ENCODE peak calls at places on chromosome 4, in four cellular contexts. Z is H1, Y is GM12878, X is HepG2. K is an unnamed sample.

GRCh38 chr4:183229397-183229796 is 90.7 kb downstream of the CLDN22 start:
- DNase-seq in Z (no peak), Y (no peak), X (no peak), K (no peak)

GRCh38 chr4:81021526-81021944 is 9.0 kb upstream of the BMP3 start:
- DNase-seq in Y (no peak), Z (no peak), X (no peak), K (no peak)

GRCh38 chr4:1515763-1516162 is 109.5 kb upstream of the NKX1-1 start:
- DNase-seq in Y (no peak), Z (no peak), X (no peak), K (no peak)

GRCh38 chr4:158202475-158202874 is 7.8 kb upstream of the TMEM144 start:
- DNase-seq in X (no peak), Y (no peak), Z (no peak), K (no peak)

GRCh38 chr4:101049549-101050001 is 297.8 kb downstream of the PPP3CA start:
- DNase-seq in Z (no peak), X (no peak), Y (no peak), K (no peak)

GRCh38 chr4:147731611-147732515 is at the start of gene ARHGAP10:
- DNase-seq in Z (no peak), Y (no peak), X (no peak), K (no peak)

GRCh38 chr4:100736651-100737450 is 219.0 kb upstream of the EMCN start:
- DNase-seq in Y (no peak), X (no peak), Z (no peak), K (no peak)

GRCh38 chr4:41887821-41888699 is 47.2 kb upstream of the TMEM33 start:
- DNase-seq in X (peak), Y (no peak), Z (no peak), K (no peak)

GRCh38 chr4:53734584-53735363 is 143.5 kb upstream of the LNX1 start:
- DNase-seq in Y (no peak), X (no peak), Z (no peak), K (no peak)

GRCh38 chr4:11783588-11783987 is 354.9 kb upstream of the HS3ST1 start:
- DNase-seq in X (no peak), Y (no peak), Z (no peak), K (no peak)

GRCh38 chr4:118410143-118410542 is 57.3 kb upstream of the PRSS12 start:
- DNase-seq in Z (no peak), Y (no peak), X (no peak), K (no peak)

GRCh38 chr4:26127851-26128337 is 192.9 kb upstream of the RBPJ start:
- DNase-seq in X (no peak), Z (no peak), Y (no peak), K (no peak)

GRCh38 chr4:185257086-185257485 is 47.7 kb downstream of the SNX25 start:
- DNase-seq in Z (no peak), Y (no peak), X (no peak), K (no peak)

GRCh38 chr4:111562811-111563210 is 582.4 kb upstream of the FAM241A start:
- DNase-seq in X (no peak), Z (no peak), Y (no peak), K (no peak)

GRCh38 chr4:95017690-95018089 is 259.9 kb downstream of the BMPR1B start:
- DNase-seq in Z (no peak), Y (no peak), X (no peak), K (no peak)

GRCh38 chr4:168524006-168524405 is 27.2 kb downstream of the PALLD start:
- DNase-seq in Y (no peak), Z (no peak), X (no peak), K (no peak)

GRCh38 chr4:1883583-1883982 is 12.4 kb downstream of the NSD2 start:
- DNase-seq in Y (no peak), Z (no peak), X (no peak), K (no peak)

GRCh38 chr4:140654516-140654855 is 85.7 kb upstream of the UCP1 start:
- DNase-seq in X (peak), Y (no peak), Z (no peak), K (no peak)

GRCh38 chr4:177351611-177352010 is 41.9 kb downstream of the NEIL3 start:
- DNase-seq in Z (no peak), X (no peak), Y (no peak), K (no peak)

GRCh38 chr4:33649015-33649414 is 2595.3 kb downstream of the ARAP2 start:
- DNase-seq in X (no peak), Y (no peak), Z (no peak), K (peak)

GRCh38 chr4:182192511-182193181 is 50.6 kb upstream of the TENM3 start:
- DNase-seq in X (no peak), Y (no peak), Z (no peak), K (no peak)

GRCh38 chr4:182142146-182143085 is 100.8 kb upstream of the TENM3 start:
- DNase-seq in Y (no peak), X (no peak), Z (no peak), K (no peak)

GRCh38 chr4:89737888-89738287 is 99.1 kb downstream of the SNCA start:
- DNase-seq in Z (no peak), X (no peak), Y (no peak), K (no peak)

GRCh38 chr4:119939066-119939995 is 127.3 kb downstream of the MAD2L1 start:
- DNase-seq in Y (no peak), Z (no peak), X (no peak), K (no peak)

GRCh38 chr4:55398461-55398860 is 2.7 kb downstream of the TMEM165 start:
- DNase-seq in Z (no peak), Y (no peak), X (no peak), K (no peak)

GRCh38 chr4:140180577-140180976 is 26.6 kb upstream of the MAML3 start:
- DNase-seq in X (no peak), Z (no peak), Y (no peak), K (no peak)

GRCh38 chr4:186813377-186814068 is 89.9 kb upstream of the FAT1 start:
- DNase-seq in Z (no peak), X (no peak), Y (no peak), K (no peak)

GRCh38 chr4:150244600-150244999 is 166.4 kb downstream of the DCLK2 start:
- DNase-seq in X (no peak), Z (no peak), Y (no peak), K (no peak)

GRCh38 chr4:147246096-147246495 is 234.8 kb upstream of the EDNRA start:
- DNase-seq in Y (no peak), X (no peak), Z (no peak), K (no peak)

GRCh38 chr4:171235516-171235915 is 577.7 kb upstream of the GALNTL6 start:
- DNase-seq in X (no peak), Y (no peak), Z (no peak), K (no peak)

GRCh38 chr4:75494563-75494962 is 19.6 kb downstream of the RCHY1 start:
- DNase-seq in Z (no peak), X (no peak), Y (no peak), K (no peak)

GRCh38 chr4:38499101-38499500 is 164.9 kb upstream of the KLF3 start:
- DNase-seq in Y (no peak), Z (no peak), X (no peak), K (no peak)

GRCh38 chr4:141432000-141432712 is 204.2 kb upstream of the IL15 start:
- DNase-seq in Z (no peak), Y (no peak), X (no peak), K (no peak)

GRCh38 chr4:147924604-147925412 is 192.9 kb downstream of the ARHGAP10 start:
- DNase-seq in Y (no peak), X (peak), Z (peak), K (no peak)

GRCh38 chr4:1274871-1275270 is 14.8 kb upstream of the MAEA start:
- DNase-seq in X (no peak), Z (no peak), Y (no peak), K (no peak)

GRCh38 chr4:109022941-109023340 is 260.1 kb upstream of the ETNPPL start:
- DNase-seq in Y (no peak), Z (no peak), X (no peak), K (no peak)

GRCh38 chr4:109029987-109030386 is 267.1 kb upstream of the ETNPPL start:
- DNase-seq in X (no peak), Z (no peak), Y (no peak), K (no peak)

GRCh38 chr4:109025471-109026076 is 262.7 kb upstream of the ETNPPL start:
- DNase-seq in X (no peak), Z (no peak), Y (no peak), K (no peak)

GRCh38 chr4:109027016-109027500 is 264.2 kb upstream of the ETNPPL start:
- DNase-seq in Z (no peak), Y (no peak), X (no peak), K (no peak)

GRCh38 chr4:109026588-109026987 is 263.7 kb upstream of the ETNPPL start:
- DNase-seq in Y (no peak), X (no peak), Z (no peak), K (no peak)
- TF ChIP-seq SUZ12 in Y (no peak), X (no peak), Z (no peak), K (no peak)

DNA sequence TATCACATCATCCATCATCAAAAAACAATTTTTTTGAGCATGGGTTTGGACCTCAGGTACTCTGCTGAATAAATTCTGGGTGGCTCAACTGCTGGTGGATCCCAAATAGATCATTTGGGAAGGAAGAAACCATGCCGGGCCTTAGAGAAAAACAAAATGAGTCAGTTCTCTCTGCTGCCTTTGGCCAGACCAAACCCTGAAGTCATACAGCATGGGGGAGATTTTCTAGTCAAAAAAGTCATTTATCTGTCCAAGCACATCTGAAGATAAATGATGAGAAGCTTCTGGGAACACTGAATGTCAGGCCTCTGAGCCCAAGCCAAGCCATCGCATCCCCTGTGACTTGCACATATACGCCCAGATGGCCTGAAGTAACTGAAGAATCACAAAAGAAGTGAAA is 261.4 kb downstream of the DHX15 start:
- DNase-seq in Y (no peak), X (no peak), Z (no peak), K (no peak)
- TF ChIP-seq YY1 in Y (no peak), X (no peak), Z (no peak), K (no peak)

DNA sequence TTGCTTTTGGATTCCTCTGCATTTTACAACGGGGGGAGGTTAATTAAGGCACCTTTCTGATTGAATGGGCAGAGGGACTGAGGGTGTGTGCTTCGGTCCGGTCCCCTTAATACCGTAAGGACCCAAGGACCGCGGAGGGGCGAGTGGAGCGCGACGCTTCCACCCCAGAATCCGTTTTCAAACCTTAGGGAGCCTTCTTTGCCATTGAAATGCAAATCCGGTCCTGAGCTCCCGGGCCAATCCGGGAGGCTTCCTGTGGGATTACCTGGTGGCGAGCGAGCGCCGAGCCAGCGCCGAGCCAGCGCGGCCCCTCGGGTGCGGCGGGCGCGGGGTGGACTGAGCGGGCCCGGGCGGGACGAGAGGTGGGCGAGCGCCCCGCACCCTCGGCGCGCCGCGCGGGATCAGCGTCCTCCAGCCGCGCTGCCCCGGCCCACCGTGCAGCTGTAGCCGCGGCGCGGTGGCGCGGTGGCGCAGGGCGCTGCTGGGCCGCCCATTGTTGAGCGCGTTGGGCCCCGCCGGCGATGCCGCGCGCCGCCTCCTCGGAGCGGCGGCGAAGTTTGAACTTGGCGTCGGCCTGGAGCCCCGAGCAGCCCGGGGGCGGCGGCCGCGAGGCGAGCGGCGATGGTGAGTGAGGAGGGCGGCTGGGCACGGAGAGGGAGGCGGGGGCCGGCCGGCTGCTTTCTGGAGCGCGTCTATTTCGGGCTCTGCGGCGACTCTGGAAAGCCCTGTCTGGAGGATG is 208.7 kb downstream of the SOWAHB start:
- DNase-seq in Y (no peak), X (no peak), Z (no peak), K (no peak)
- TF ChIP-seq ZNF274 in Y (no peak), X (no peak), Z (no peak), K (no peak)

GRCh38 chr4:7894098-7894676 is 45.5 kb downstream of the AFAP1 start:
- DNase-seq in Z (no peak), X (peak), Y (no peak), K (no peak)

GRCh38 chr4:7890635-7891393 is 48.8 kb downstream of the AFAP1 start:
- DNase-seq in Y (no peak), X (peak), Z (no peak), K (no peak)

GRCh38 chr4:7894677-7895181 is 44.9 kb downstream of the AFAP1 start:
- DNase-seq in Y (no peak), X (no peak), Z (no peak), K (no peak)

GRCh38 chr4:7893539-7893938 is 46.1 kb downstream of the AFAP1 start:
- DNase-seq in Z (no peak), X (no peak), Y (no peak), K (no peak)

GRCh38 chr4:7892212-7893019 is 47.2 kb downstream of the AFAP1 start:
- DNase-seq in Z (no peak), Y (no peak), X (no peak), K (no peak)
- TF ChIP-seq SUZ12 in Z (no peak), Y (no peak), X (no peak), K (no peak)

GRCh38 chr4:88043586-88044340 is 36.3 kb downstream of the PKD2 start:
- DNase-seq in Z (no peak), Y (no peak), X (no peak), K (no peak)
- TF ChIP-seq YY1 in Z (no peak), Y (no peak), X (no peak), K (no peak)